ENCODE peak calls at places on chromosome 1, in seven cellular contexts. U is IMR-90, I is H1, N is H9, A is trophoblast cell, W is mesendoderm, V is mesenchymal stem cell. T is an unnamed sample.
A peak's percentile ranks its signal among the peaks of the same experiment; 100 is the strongest.

GRCh38 chr1:87733421-87733820 is 404.7 kb downstream of the LMO4 start:
- DNase-seq in U (peak; percentile 8), I (no peak), N (no peak), A (no peak), W (no peak), V (no peak), T (no peak)

GRCh38 chr1:87766737-87767136 is 438.1 kb downstream of the LMO4 start:
- DNase-seq in U (peak; percentile 48), I (no peak), N (no peak), A (no peak), W (no peak), V (peak; percentile 16), T (no peak)

GRCh38 chr1:41381691-41382530 is 20.7 kb downstream of the FOXO6 start:
- DNase-seq in U (no peak), I (no peak), N (no peak), A (no peak), W (no peak), V (peak; percentile 67), T (no peak)

GRCh38 chr1:43809097-43809673 is 101.8 kb downstream of the ST3GAL3 start:
- DNase-seq in U (no peak), I (no peak), N (no peak), A (no peak), W (no peak), V (no peak), T (no peak)

GRCh38 chr1:164092603-164093353 is 466.2 kb upstream of the PBX1 start:
- DNase-seq in U (peak; percentile 0), I (no peak), N (no peak), A (no peak), W (peak; percentile 9), V (no peak), T (no peak)

GRCh38 chr1:20366076-20366765 is 75.5 kb downstream of the VWA5B1 start:
- DNase-seq in U (peak; percentile 20), I (no peak), N (peak; percentile 47), A (no peak), W (no peak), V (no peak), T (no peak)

GRCh38 chr1:196723325-196724185 is 51.1 kb upstream of the CFHR3 start:
- DNase-seq in U (peak; percentile 23), I (peak; percentile 53), N (peak; percentile 88), A (peak; percentile 81), W (peak; percentile 88), V (peak; percentile 26), T (peak; percentile 51)

GRCh38 chr1:111604931-111605330 is 14.7 kb upstream of the RAP1A start:
- DNase-seq in U (peak; percentile 72), I (no peak), N (no peak), A (no peak), W (no peak), V (peak; percentile 47), T (no peak)

GRCh38 chr1:152386940-152387339 is 27.1 kb downstream of the CRNN start:
- DNase-seq in U (no peak), I (no peak), N (no peak), A (no peak), W (no peak), V (no peak), T (no peak)

DNA sequence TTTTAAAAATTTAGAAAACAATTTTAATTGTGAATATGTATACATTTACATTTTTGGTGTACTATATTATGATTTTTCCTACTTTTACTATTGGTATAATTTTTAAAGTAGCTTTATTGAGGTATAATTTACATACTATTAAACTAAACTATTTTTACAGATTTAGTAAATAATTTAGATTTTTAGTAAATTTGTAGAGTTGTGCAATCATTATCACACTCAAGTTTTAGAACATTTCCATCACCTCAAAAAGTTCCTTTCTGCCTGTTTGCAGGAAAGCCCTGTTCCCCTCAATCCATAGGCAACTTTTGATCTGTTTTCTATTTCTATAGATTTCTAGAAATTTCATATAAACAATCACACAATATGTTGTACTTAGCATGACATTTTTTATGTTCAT is 8.2 kb downstream of the PHTF1 start:
- DNase-seq in U (no peak), I (no peak), N (no peak), A (no peak), W (no peak), V (no peak), T (no peak)
- H2BK120ac ChIP-seq in U (no peak overlapping the region), I (no peak overlapping the region), N (no peak overlapping the region), A (no peak overlapping the region), W (no peak overlapping the region), V (no peak overlapping the region), T (no peak overlapping the region)

DNA sequence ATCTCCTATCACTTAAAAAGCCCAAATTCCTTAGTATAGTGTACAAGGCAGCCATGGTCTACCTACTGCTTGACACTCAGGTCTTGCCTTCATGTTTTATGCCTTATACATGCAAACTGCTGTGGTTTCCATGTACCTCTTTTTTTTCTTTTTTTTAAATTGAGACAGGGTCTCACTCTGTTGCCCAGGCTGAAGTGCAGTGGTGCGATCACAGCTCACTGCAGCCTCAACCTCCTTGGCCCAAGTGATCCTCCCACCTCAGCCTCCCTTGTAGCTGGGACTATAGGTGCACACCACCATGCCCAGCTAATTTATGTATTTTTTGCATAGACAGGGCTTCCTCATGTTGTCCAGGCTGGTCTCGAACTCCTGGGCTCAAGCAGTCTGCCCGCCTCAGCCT is 8.0 kb downstream of the CD55 start:
- DNase-seq in U (no peak), I (no peak), N (no peak), A (no peak), W (no peak), V (no peak), T (no peak)
- H2BK120ac ChIP-seq in U (no peak overlapping the region), I (no peak overlapping the region), N (no peak overlapping the region), A (no peak overlapping the region), W (no peak overlapping the region), V (no peak overlapping the region), T (no peak overlapping the region)

GRCh38 chr1:3942416-3943122 is 42.5 kb upstream of the C1orf174 start:
- DNase-seq in U (no peak), I (no peak), N (no peak), A (no peak), W (no peak), V (no peak), T (no peak)

GRCh38 chr1:3943123-3943431 is 43.0 kb upstream of the C1orf174 start:
- DNase-seq in U (no peak), I (no peak), N (no peak), A (no peak), W (no peak), V (no peak), T (no peak)

GRCh38 chr1:3940081-3940755 is 40.1 kb upstream of the C1orf174 start:
- DNase-seq in U (no peak), I (no peak), N (no peak), A (no peak), W (no peak), V (no peak), T (no peak)

GRCh38 chr1:3939242-3940080 is 39.4 kb upstream of the C1orf174 start:
- DNase-seq in U (no peak), I (no peak), N (no peak), A (no peak), W (no peak), V (no peak), T (no peak)

DNA sequence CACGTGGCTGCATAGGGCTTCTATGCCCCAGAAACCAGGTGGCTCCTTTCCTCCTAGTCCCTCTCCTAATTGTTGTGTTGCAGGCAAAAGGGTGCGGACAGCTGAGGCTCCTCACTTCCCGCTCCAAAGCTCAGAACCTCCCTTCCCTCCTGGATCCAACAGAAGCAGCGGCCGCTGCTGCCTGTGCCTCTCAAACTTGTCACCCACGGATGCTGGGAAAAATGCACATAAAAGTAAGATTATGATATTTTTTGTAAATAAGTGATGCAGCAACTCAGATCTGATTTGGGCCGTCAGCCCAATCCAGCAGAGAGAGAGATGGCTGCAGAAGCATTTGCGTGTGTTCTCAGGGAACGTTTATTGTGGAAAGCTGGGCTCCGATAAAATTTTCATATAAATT is 40.8 kb upstream of the C1orf174 start:
- DNase-seq in U (no peak), I (no peak), N (no peak), A (no peak), W (no peak), V (no peak), T (no peak)
- H2BK120ac ChIP-seq in U (no peak overlapping the region), I (no peak overlapping the region), N (no peak overlapping the region), A (no peak overlapping the region), W (no peak overlapping the region), V (no peak overlapping the region), T (no peak overlapping the region)

GRCh38 chr1:192557841-192558595 is 17.6 kb upstream of the RGS1 start:
- DNase-seq in U (peak; percentile 66), I (no peak), N (no peak), A (no peak), W (no peak), V (peak; percentile 52), T (no peak)
- H2BK120ac ChIP-seq in U (peak overlapping the region; percentile 86), I (no peak overlapping the region), N (no peak overlapping the region), A (no peak overlapping the region), W (no peak overlapping the region), V (peak overlapping the region; percentile 77), T (no peak overlapping the region)

GRCh38 chr1:5220421-5220820 is 566.0 kb downstream of the AJAP1 start:
- DNase-seq in U (no peak), I (no peak), N (no peak), A (no peak), W (no peak), V (no peak), T (no peak)

GRCh38 chr1:5220881-5221280 is 566.5 kb downstream of the AJAP1 start:
- DNase-seq in U (no peak), I (no peak), N (no peak), A (no peak), W (no peak), V (no peak), T (no peak)

GRCh38 chr1:5222626-5223025 is 568.2 kb downstream of the AJAP1 start:
- DNase-seq in U (no peak), I (no peak), N (no peak), A (no peak), W (no peak), V (no peak), T (no peak)

GRCh38 chr1:5225687-5226389 is 571.4 kb downstream of the AJAP1 start:
- DNase-seq in U (no peak), I (peak; percentile 56), N (peak; percentile 69), A (no peak), W (peak; percentile 57), V (no peak), T (no peak)

GRCh38 chr1:5223266-5223665 is 568.9 kb downstream of the AJAP1 start:
- DNase-seq in U (no peak), I (no peak), N (no peak), A (no peak), W (peak; percentile 48), V (no peak), T (no peak)
- H2BK120ac ChIP-seq in U (no peak overlapping the region), I (no peak overlapping the region), N (no peak overlapping the region), A (no peak overlapping the region), W (no peak overlapping the region), V (no peak overlapping the region), T (no peak overlapping the region)

GRCh38 chr1:27418786-27419185 is 26.4 kb downstream of the GPR3 start:
- DNase-seq in U (no peak), I (no peak), N (no peak), A (no peak), W (peak; percentile 67), V (no peak), T (no peak)
- H2BK120ac ChIP-seq in U (peak overlapping the region; percentile 33), I (no peak overlapping the region), N (no peak overlapping the region), A (no peak overlapping the region), W (no peak overlapping the region), V (no peak overlapping the region), T (no peak overlapping the region)